ENCODE peak calls at places on chromosomes 16 and 17, in four cellular contexts. One of them, this sample, is unnamed.

GRCh38 chr17:17406225-17406624 is 70.6 kb upstream of the MED9 start:
- DNase-seq in HCT116: no peak
- DNase-seq in HepG2: peak; percentile 79
- DNase-seq in K562: no peak
- DNase-seq in this sample: no peak

GRCh38 chr16:1929578-1930337 is 11.5 kb upstream of the HS3ST6 start:
- DNase-seq in HepG2: peak; percentile 55
- DNase-seq in HCT116: no peak
- DNase-seq in K562: peak; percentile 98
- DNase-seq in this sample: no peak

GRCh38 chr17:17376362-17376761 is 73.2 kb downstream of the NT5M start:
- DNase-seq in HepG2: peak; percentile 79
- DNase-seq in HCT116: no peak
- DNase-seq in K562: no peak
- DNase-seq in this sample: peak; percentile 55

GRCh38 chr17:75878174-75878998 is at the start of gene TRIM47:
- DNase-seq in HepG2: peak; percentile 83
- DNase-seq in HCT116: no peak
- DNase-seq in K562: peak; percentile 91
- DNase-seq in this sample: no peak

GRCh38 chr17:33291248-33292183 is 1.6 kb downstream of the ASIC2 start:
- DNase-seq in K562: peak; percentile 16
- DNase-seq in HepG2: no peak
- DNase-seq in HCT116: no peak
- DNase-seq in this sample: no peak

GRCh38 chr17:72588961-72589360 is 468.1 kb downstream of the SOX9 start:
- DNase-seq in HepG2: peak; percentile 67
- DNase-seq in HCT116: peak; percentile 87
- DNase-seq in K562: no peak
- DNase-seq in this sample: peak; percentile 69

GRCh38 chr17:44556114-44556853 is 1.0 kb upstream of the FZD2 start:
- DNase-seq in HCT116: peak; percentile 19
- DNase-seq in HepG2: peak; percentile 15
- DNase-seq in K562: peak; percentile 47
- DNase-seq in this sample: no peak

GRCh38 chr16:71618429-71618828 is 7.6 kb upstream of the MARVELD3 start:
- DNase-seq in K562: no peak
- DNase-seq in HCT116: no peak
- DNase-seq in HepG2: no peak
- DNase-seq in this sample: no peak

GRCh38 chr16:26133401-26133800 is 441.6 kb downstream of the HS3ST4 start:
- DNase-seq in HCT116: no peak
- DNase-seq in HepG2: no peak
- DNase-seq in K562: no peak
- DNase-seq in this sample: no peak

GRCh38 chr16:85098565-85098964 is 13.7 kb downstream of the CIBAR2 start:
- DNase-seq in HCT116: no peak
- DNase-seq in K562: no peak
- DNase-seq in HepG2: no peak
- DNase-seq in this sample: no peak

GRCh38 chr17:1830288-1830687 is 483 bp downstream of the RPA1 start:
- DNase-seq in HCT116: no peak
- DNase-seq in HepG2: peak; percentile 8
- DNase-seq in K562: no peak
- DNase-seq in this sample: no peak

GRCh38 chr16:56728027-56728426 is 1.9 kb upstream of the NUP93 start:
- DNase-seq in K562: no peak
- DNase-seq in HCT116: no peak
- DNase-seq in HepG2: no peak
- DNase-seq in this sample: no peak

GRCh38 chr17:82267575-82268379 is 5.7 kb downstream of the CSNK1D start:
- DNase-seq in HepG2: peak; percentile 99
- DNase-seq in HCT116: no peak
- DNase-seq in K562: no peak
- DNase-seq in this sample: peak; percentile 82

GRCh38 chr17:45043268-45043681 is 8.2 kb downstream of the DCAKD start:
- DNase-seq in HCT116: no peak
- DNase-seq in K562: no peak
- DNase-seq in HepG2: no peak
- DNase-seq in this sample: no peak

GRCh38 chr16:77850637-77851330 is 62.4 kb downstream of the VAT1L start:
- DNase-seq in K562: no peak
- DNase-seq in HCT116: no peak
- DNase-seq in HepG2: no peak
- DNase-seq in this sample: no peak

GRCh38 chr17:82449136-82449882 is 1.2 kb downstream of the CYBC1 start:
- DNase-seq in HCT116: no peak
- DNase-seq in K562: no peak
- DNase-seq in HepG2: no peak
- DNase-seq in this sample: no peak

GRCh38 chr16:72995151-72995881 is 52.6 kb downstream of the ZFHX3 start:
- DNase-seq in HepG2: no peak
- DNase-seq in K562: peak; percentile 67
- DNase-seq in HCT116: no peak
- DNase-seq in this sample: no peak

GRCh38 chr17:75590849-75591721 is 3.5 kb downstream of the MYO15B start:
- DNase-seq in K562: no peak
- DNase-seq in HepG2: peak; percentile 32
- DNase-seq in HCT116: no peak
- DNase-seq in this sample: no peak

GRCh38 chr17:7465481-7466275 is 13.8 kb downstream of the ZBTB4 start:
- DNase-seq in HCT116: no peak
- DNase-seq in HepG2: no peak
- DNase-seq in K562: no peak
- DNase-seq in this sample: no peak

GRCh38 chr16:64428463-64428862 is 693.4 kb downstream of the CDH11 start:
- DNase-seq in HCT116: no peak
- DNase-seq in K562: no peak
- DNase-seq in HepG2: no peak
- DNase-seq in this sample: no peak

GRCh38 chr17:57607553-57608120 is 137.5 kb downstream of the CCDC182 start:
- DNase-seq in K562: no peak
- DNase-seq in HCT116: no peak
- DNase-seq in HepG2: no peak
- DNase-seq in this sample: no peak

GRCh38 chr16:67415872-67416793 is at the start of gene ZDHHC1:
- DNase-seq in HCT116: no peak
- DNase-seq in K562: peak; percentile 72
- DNase-seq in HepG2: no peak
- DNase-seq in this sample: no peak

GRCh38 chr17:74959826-74960738 is 12.5 kb downstream of the HID1 start:
- DNase-seq in K562: peak; percentile 62
- DNase-seq in HCT116: no peak
- DNase-seq in HepG2: no peak
- DNase-seq in this sample: no peak

GRCh38 chr16:85361441-85362118 is 249.3 kb upstream of the CIBAR2 start:
- DNase-seq in HCT116: no peak
- DNase-seq in K562: peak; percentile 48
- DNase-seq in HepG2: no peak
- DNase-seq in this sample: no peak

GRCh38 chr16:61421111-61421510 is 615.1 kb downstream of the CDH8 start:
- DNase-seq in HCT116: no peak
- DNase-seq in HepG2: no peak
- DNase-seq in K562: no peak
- DNase-seq in this sample: no peak

GRCh38 chr16:61419771-61420170 is 616.5 kb downstream of the CDH8 start:
- DNase-seq in HepG2: no peak
- DNase-seq in HCT116: no peak
- DNase-seq in K562: no peak
- DNase-seq in this sample: no peak
- TF ChIP-seq TCF7L2 in HepG2: no peak
- TF ChIP-seq TCF7L2 in HCT116: no peak
- TF ChIP-seq TCF7L2 in K562: no peak
- TF ChIP-seq TCF7L2 in this sample: no peak

GRCh38 chr16:88854306-88855111 is 2.2 kb downstream of the GALNS start:
- DNase-seq in HepG2: no peak
- DNase-seq in HCT116: no peak
- DNase-seq in K562: peak; percentile 66
- DNase-seq in this sample: no peak
- TF ChIP-seq TCF7L2 in HepG2: no peak
- TF ChIP-seq TCF7L2 in HCT116: no peak
- TF ChIP-seq TCF7L2 in K562: no peak
- TF ChIP-seq TCF7L2 in this sample: no peak

GRCh38 chr17:42200702-42201101 is 6.4 kb upstream of the GHDC start:
- DNase-seq in K562: no peak
- DNase-seq in HepG2: no peak
- DNase-seq in HCT116: no peak
- DNase-seq in this sample: no peak

GRCh38 chr17:42202159-42202558 is 7.9 kb upstream of the GHDC start:
- DNase-seq in HCT116: no peak
- DNase-seq in K562: no peak
- DNase-seq in HepG2: no peak
- DNase-seq in this sample: no peak

GRCh38 chr17:42201155-42201772 is 7.0 kb upstream of the GHDC start:
- DNase-seq in HCT116: no peak
- DNase-seq in HepG2: no peak
- DNase-seq in K562: no peak
- DNase-seq in this sample: no peak

GRCh38 chr17:42202696-42203095 is 8.4 kb upstream of the GHDC start:
- DNase-seq in HepG2: no peak
- DNase-seq in K562: no peak
- DNase-seq in HCT116: no peak
- DNase-seq in this sample: no peak

DNA sequence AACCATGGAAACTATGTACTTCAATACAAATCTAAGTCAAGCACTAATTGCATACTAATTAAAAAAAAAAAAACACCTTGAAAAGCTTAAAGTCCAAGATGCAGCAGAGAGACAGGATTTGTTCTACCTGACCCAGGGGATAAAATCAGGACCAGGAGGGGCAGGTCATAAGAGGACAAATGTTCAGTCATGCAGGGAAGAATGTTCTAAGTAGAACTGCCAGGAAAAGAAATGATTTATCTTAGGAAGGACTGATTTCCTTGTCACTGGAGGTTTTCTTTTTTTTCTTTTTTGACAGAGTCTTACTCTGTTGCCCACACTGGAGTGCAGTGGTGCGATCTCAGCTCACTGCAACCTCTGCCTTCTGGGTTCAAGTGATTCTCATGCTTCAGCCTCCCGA is 9.1 kb upstream of the GHDC start:
- DNase-seq in HCT116: no peak
- DNase-seq in K562: no peak
- DNase-seq in HepG2: no peak
- DNase-seq in this sample: no peak
- TF ChIP-seq TCF7L2 in HCT116: no peak
- TF ChIP-seq TCF7L2 in K562: no peak
- TF ChIP-seq TCF7L2 in HepG2: no peak
- TF ChIP-seq TCF7L2 in this sample: no peak

GRCh38 chr17:19538095-19539039 is 4.7 kb downstream of the SLC47A1 start:
- DNase-seq in HCT116: no peak
- DNase-seq in K562: no peak
- DNase-seq in HepG2: peak; percentile 93
- DNase-seq in this sample: no peak

GRCh38 chr17:19539040-19539399 is 5.4 kb downstream of the SLC47A1 start:
- DNase-seq in HCT116: no peak
- DNase-seq in HepG2: no peak
- DNase-seq in K562: no peak
- DNase-seq in this sample: no peak

GRCh38 chr17:19541445-19541844 is 7.8 kb downstream of the SLC47A1 start:
- DNase-seq in K562: no peak
- DNase-seq in HCT116: no peak
- DNase-seq in HepG2: no peak
- DNase-seq in this sample: no peak

GRCh38 chr17:19540706-19541370 is 7.2 kb downstream of the SLC47A1 start:
- DNase-seq in HCT116: no peak
- DNase-seq in HepG2: no peak
- DNase-seq in K562: no peak
- DNase-seq in this sample: no peak

DNA sequence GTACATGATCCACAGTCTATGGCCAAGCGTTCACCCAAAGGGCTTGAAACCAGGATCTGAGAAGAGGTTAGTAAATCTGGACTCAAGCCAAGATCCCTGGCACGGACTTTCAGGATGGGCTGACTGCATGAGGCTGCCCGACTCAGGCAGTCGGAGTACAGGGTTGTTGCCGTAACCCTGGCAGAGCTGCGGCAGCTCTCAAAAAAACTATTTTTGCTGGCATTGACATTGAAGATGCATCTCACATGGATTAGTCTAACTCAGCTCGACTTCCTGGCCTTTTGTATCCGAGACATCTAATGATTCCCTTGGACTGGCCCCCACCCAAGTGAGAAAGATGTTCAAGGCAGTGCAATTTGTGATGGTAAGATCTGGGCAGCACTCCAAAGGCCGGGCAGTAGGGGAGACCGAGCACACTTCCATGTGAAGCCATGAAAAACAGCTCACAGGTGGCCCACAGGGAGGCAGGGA is 6.2 kb downstream of the SLC47A1 start:
- DNase-seq in K562: no peak
- DNase-seq in HCT116: no peak
- DNase-seq in HepG2: no peak
- DNase-seq in this sample: no peak
- TF ChIP-seq TCF7L2 in K562: no peak
- TF ChIP-seq TCF7L2 in HCT116: no peak
- TF ChIP-seq TCF7L2 in HepG2: no peak
- TF ChIP-seq TCF7L2 in this sample: no peak

GRCh38 chr17:39223907-39224777 is 1.6 kb downstream of the STAC2 start:
- DNase-seq in HCT116: no peak
- DNase-seq in K562: no peak
- DNase-seq in HepG2: no peak
- DNase-seq in this sample: no peak

GRCh38 chr17:39225974-39226683 is 384 bp upstream of the STAC2 start:
- DNase-seq in HepG2: no peak
- DNase-seq in HCT116: no peak
- DNase-seq in K562: peak; percentile 93
- DNase-seq in this sample: no peak

GRCh38 chr17:39227364-39227919 is 1.7 kb upstream of the STAC2 start:
- DNase-seq in HepG2: no peak
- DNase-seq in K562: no peak
- DNase-seq in HCT116: no peak
- DNase-seq in this sample: no peak

GRCh38 chr17:39224778-39225307 is 902 bp downstream of the STAC2 start:
- DNase-seq in HCT116: no peak
- DNase-seq in HepG2: no peak
- DNase-seq in K562: no peak
- DNase-seq in this sample: no peak

GRCh38 chr17:39225308-39225973 is at the start of gene STAC2:
- DNase-seq in HCT116: no peak
- DNase-seq in HepG2: no peak
- DNase-seq in K562: no peak
- DNase-seq in this sample: no peak
- TF ChIP-seq TCF7L2 in HCT116: no peak
- TF ChIP-seq TCF7L2 in HepG2: no peak
- TF ChIP-seq TCF7L2 in K562: no peak
- TF ChIP-seq TCF7L2 in this sample: no peak

GRCh38 chr17:79045001-79045729 is 21.2 kb downstream of the C1QTNF1 start:
- DNase-seq in HCT116: no peak
- DNase-seq in K562: peak; percentile 13
- DNase-seq in HepG2: no peak
- DNase-seq in this sample: no peak

GRCh38 chr17:79044462-79044861 is 20.5 kb downstream of the C1QTNF1 start:
- DNase-seq in HepG2: no peak
- DNase-seq in K562: no peak
- DNase-seq in HCT116: no peak
- DNase-seq in this sample: no peak

GRCh38 chr17:79047291-79047920 is 23.4 kb downstream of the C1QTNF1 start:
- DNase-seq in K562: no peak
- DNase-seq in HCT116: no peak
- DNase-seq in HepG2: no peak
- DNase-seq in this sample: no peak

GRCh38 chr17:79046501-79047280 is 22.7 kb downstream of the C1QTNF1 start:
- DNase-seq in HCT116: no peak
- DNase-seq in K562: no peak
- DNase-seq in HepG2: no peak
- DNase-seq in this sample: no peak

GRCh38 chr17:79045830-79046500 is 22.0 kb downstream of the C1QTNF1 start:
- DNase-seq in K562: peak; percentile 77
- DNase-seq in HCT116: peak; percentile 54
- DNase-seq in HepG2: peak; percentile 71
- DNase-seq in this sample: no peak
- TF ChIP-seq TCF7L2 in K562: no peak
- TF ChIP-seq TCF7L2 in HCT116: no peak
- TF ChIP-seq TCF7L2 in HepG2: no peak
- TF ChIP-seq TCF7L2 in this sample: no peak